ENCODE peak calls at places on chromosomes 4 and X, in five cellular contexts. F is GM12878, R is GM12891, M is K562, I is HepG2. J is an unnamed sample.

GRCh38 chr4:80305466-80305865 is 30.1 kb upstream of the CFAP299 start:
- DNase-seq in I (no peak), M (no peak), F (no peak), R (no peak), J (no peak)

GRCh38 chrX:13026877-13027652 is 17.4 kb downstream of the FAM9C start:
- DNase-seq in R (no peak), I (no peak), F (no peak), M (no peak), J (no peak)

GRCh38 chrX:41010188-41010846 is 74.9 kb upstream of the USP9X start:
- DNase-seq in M (peak), F (no peak), I (peak), R (peak), J (peak)

GRCh38 chr4:141158219-141158618 is 24.9 kb upstream of the RNF150 start:
- DNase-seq in M (peak), I (peak), F (no peak), R (no peak), J (no peak)

GRCh38 chr4:40307627-40308497 is 27.3 kb upstream of the CHRNA9 start:
- DNase-seq in I (no peak), F (peak), R (no peak), M (peak), J (no peak)

GRCh38 chr4:156870861-156871260 is 100.7 kb downstream of the PDGFC start:
- DNase-seq in R (no peak), F (no peak), I (no peak), M (no peak), J (no peak)

GRCh38 chr4:25592670-25593069 is 63.0 kb upstream of the SLC34A2 start:
- DNase-seq in F (no peak), R (no peak), I (no peak), M (no peak), J (no peak)

GRCh38 chr4:121072836-121073362 is 564 bp upstream of the NDNF start:
- DNase-seq in I (no peak), R (no peak), M (no peak), F (no peak), J (no peak)

GRCh38 chr4:137651128-137651527 is 118.8 kb upstream of the PCDH18 start:
- DNase-seq in I (no peak), F (no peak), M (no peak), R (no peak), J (no peak)

GRCh38 chrX:100687128-100687527 is 43.1 kb downstream of the SRPX2 start:
- DNase-seq in I (no peak), F (no peak), M (no peak), R (no peak), J (no peak)

GRCh38 chr4:96347582-96347981 is 507.7 kb downstream of the PDHA2 start:
- DNase-seq in M (no peak), R (no peak), F (no peak), I (no peak), J (no peak)

GRCh38 chr4:131649227-131649626 is 1499.9 kb upstream of the PCDH10 start:
- DNase-seq in I (no peak), M (no peak), R (no peak), F (no peak), J (no peak)

GRCh38 chrX:148664171-148664570 is 163.8 kb downstream of the AFF2 start:
- DNase-seq in M (no peak), R (no peak), I (no peak), F (no peak), J (no peak)

GRCh38 chr4:27176400-27176799 is 315.8 kb downstream of the STIM2 start:
- DNase-seq in I (peak), F (no peak), R (no peak), M (no peak), J (no peak)
- TF ChIP-seq TAF1 in I (no peak), F (no peak), R (no peak), M (no peak), J (no peak)

DNA sequence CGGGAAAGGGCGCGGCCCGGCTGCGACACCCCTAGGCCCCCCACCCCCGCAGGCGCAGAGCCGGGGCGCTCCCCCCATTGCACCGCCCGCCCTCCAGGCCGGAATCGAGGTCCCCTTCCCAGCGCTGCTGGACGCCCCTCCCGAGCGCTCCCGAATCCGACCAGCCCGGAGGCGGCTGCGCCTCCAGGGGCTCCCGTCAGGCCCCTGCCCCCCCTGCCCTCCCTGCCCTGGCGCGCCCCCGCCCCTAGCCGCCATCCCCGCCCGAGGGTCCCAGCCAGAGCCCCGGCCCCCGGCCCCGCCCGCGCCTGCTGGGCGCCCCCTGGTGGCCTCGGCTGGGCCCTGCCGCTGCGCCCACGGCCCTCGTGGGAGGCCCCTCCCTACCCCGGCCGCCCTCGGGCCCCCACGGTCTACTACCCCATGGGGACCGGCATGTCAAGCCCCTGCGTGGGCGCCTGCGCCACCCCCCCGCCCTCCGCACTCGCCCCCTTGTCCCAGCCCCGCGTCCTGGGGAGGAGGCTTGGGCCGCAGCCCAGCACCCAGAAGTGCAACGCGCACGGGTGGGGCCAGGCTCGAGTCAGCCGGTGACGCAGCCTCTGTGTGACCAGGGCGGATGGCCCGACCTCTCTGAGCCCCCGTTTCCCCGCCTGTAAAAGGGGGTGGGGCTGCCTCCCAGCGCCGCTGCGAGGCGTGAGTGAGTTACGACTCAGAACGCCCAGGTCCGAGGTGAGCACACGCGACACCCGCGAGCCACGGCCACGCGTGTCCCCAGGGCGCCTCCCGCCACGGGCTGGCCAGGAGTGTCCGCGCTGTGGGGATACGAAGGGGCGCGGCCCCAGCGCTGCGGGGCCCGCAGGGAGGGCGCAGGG is 104.9 kb downstream of the FAM53A start:
- DNase-seq in M (peak), F (no peak), I (no peak), R (peak), J (peak)
- TF ChIP-seq POLR2A in M (no peak), F (no peak), I (no peak), R (no peak), J (no peak)

GRCh38 chr4:160091631-160092030 is 988.8 kb downstream of the RAPGEF2 start:
- DNase-seq in R (no peak), F (no peak), M (no peak), I (no peak), J (no peak)
- TF ChIP-seq TAF1 in R (no peak), F (no peak), M (no peak), I (no peak), J (no peak)

GRCh38 chrX:44872817-44873414 is at the start of gene KDM6A:
- DNase-seq in I (peak), F (peak), R (peak), M (peak), J (peak)
- TF ChIP-seq POLR2A in I (peak), F (peak), R (no peak), M (peak), J (peak)

GRCh38 chrX:22758807-22759481 is 240.8 kb upstream of the DDX53 start:
- DNase-seq in I (no peak), F (no peak), R (no peak), M (no peak), J (no peak)
- TF ChIP-seq TAF1 in I (no peak), F (no peak), R (no peak), M (no peak), J (no peak)

GRCh38 chrX:139213241-139213709 is 317.3 kb upstream of the F9 start:
- DNase-seq in F (no peak), I (peak), M (peak), R (no peak), J (no peak)
- TF ChIP-seq POLR2A in F (no peak), I (no peak), M (peak), R (no peak), J (no peak)

DNA sequence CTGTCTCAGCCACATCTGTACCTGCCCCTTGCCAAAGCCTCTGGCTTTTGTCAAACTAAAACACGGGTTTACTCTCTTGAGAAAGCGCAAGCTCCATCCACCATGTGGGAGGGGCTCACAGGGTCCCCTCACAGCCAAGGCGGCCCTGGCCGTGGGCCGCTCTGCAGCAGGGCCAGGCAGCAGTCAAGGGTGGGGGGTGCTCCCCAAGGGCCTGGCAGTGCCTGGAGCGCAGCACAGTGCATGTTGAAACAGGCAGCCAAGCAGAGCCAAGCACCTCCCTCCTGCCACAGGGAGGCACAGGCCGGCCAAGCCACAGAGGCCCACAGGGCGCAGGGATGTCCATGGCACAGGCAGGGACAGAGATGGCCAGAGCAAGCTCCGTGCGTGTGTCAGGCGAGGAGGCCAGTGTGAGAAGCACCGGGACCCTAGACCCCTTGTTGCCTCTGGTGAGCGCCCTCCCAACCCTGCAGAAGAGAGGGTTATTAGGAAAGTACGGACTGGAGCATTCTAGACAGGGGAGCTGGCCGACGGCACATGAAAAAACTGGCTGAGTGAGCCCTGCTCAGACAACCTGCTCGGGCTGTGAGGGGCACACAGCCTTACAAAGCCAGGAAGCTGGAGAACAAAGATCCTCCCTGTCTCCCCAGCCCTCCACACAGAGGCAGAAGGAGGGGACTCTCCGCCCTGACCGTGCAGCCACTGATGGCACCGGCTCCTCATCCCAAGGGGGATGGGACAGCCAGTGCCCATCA is 39.0 kb downstream of the FAM53A start:
- DNase-seq in M (no peak), R (no peak), I (no peak), F (no peak), J (no peak)
- TF ChIP-seq TAF1 in M (no peak), R (no peak), I (no peak), F (no peak), J (no peak)

DNA sequence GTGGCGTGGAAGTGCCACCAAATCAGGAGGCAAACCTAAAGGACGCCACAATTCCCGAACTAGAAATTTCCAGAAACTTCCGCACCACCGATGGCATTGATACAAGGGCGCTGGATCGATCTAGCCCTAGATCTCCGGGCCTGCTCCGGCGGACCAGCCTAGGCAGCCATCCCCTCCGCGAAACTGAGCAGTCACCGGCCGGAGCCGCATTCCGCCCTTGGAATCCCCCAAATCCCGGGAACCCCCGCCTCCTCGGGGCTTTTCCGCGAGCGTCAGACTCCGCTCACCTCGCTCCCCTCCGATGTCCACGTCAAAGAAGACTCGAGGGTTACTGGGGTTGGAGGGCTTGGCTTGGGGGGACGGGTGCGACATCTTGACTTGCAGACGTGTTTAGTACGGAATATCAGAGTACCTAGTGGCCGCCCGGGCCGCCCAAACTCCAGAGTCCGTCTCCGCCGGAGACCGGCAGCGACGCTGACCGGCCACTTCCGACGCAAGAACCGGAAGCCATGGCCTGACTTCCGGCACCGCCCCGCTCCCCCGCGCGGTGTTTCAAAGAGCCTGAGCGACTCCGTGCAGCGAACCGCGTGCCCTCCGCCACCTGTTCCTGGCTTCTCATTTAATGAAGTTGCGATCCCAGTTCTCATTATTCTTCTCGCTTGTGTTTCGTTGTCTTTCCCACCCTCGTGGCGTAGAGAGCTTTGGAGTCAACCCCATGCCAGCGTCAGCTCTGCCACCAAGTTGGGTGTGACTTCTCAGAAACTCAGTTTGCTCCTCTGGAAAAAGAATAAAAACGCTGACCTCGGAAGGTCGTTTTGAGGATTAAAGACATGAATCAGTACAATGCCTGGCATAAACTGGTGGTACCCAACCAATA is at the start of gene PPID:
- DNase-seq in R (peak), F (peak), I (peak), M (peak), J (peak)
- TF ChIP-seq POLR2A in R (peak), F (peak), I (peak), M (peak), J (peak)

J was measured in GM12892.